ENCODE peak calls at places on chromosome 9, in eight cellular contexts. One of them, this sample, is unnamed.

GRCh38 chr9:107541523-107541922 is 52.0 kb upstream of the KLF4 start:
- DNase-seq in upper lobe of right lung: no peak
- DNase-seq in heart left ventricle: no peak
- DNase-seq in uterus: no peak
- DNase-seq in skeletal muscle cell: no peak
- DNase-seq in stomach: no peak
- DNase-seq in astrocyte: no peak
- DNase-seq in osteoblast: no peak
- DNase-seq in this sample: no peak

GRCh38 chr9:133787749-133788015 is 49.5 kb upstream of the SARDH start:
- DNase-seq in upper lobe of right lung: no peak
- DNase-seq in heart left ventricle: peak; percentile 62
- DNase-seq in uterus: no peak
- DNase-seq in skeletal muscle cell: no peak
- DNase-seq in stomach: peak; percentile 63
- DNase-seq in astrocyte: peak; percentile 25
- DNase-seq in osteoblast: peak; percentile 93
- DNase-seq in this sample: peak; percentile 98

GRCh38 chr9:28921857-28922500 is 1348.7 kb upstream of the C9orf72 start:
- DNase-seq in upper lobe of right lung: no peak
- DNase-seq in heart left ventricle: no peak
- DNase-seq in uterus: no peak
- DNase-seq in skeletal muscle cell: no peak
- DNase-seq in stomach: no peak
- DNase-seq in astrocyte: no peak
- DNase-seq in osteoblast: no peak
- DNase-seq in this sample: no peak

GRCh38 chr9:122138560-122139268 is 20.9 kb downstream of the NDUFA8 start:
- DNase-seq in upper lobe of right lung: no peak
- DNase-seq in heart left ventricle: no peak
- DNase-seq in uterus: no peak
- DNase-seq in skeletal muscle cell: no peak
- DNase-seq in stomach: no peak
- DNase-seq in astrocyte: no peak
- DNase-seq in osteoblast: no peak
- DNase-seq in this sample: no peak

GRCh38 chr9:136373300-136374182 is at the start of gene CARD9:
- DNase-seq in upper lobe of right lung: peak; percentile 82
- DNase-seq in heart left ventricle: no peak
- DNase-seq in uterus: no peak
- DNase-seq in skeletal muscle cell: no peak
- DNase-seq in stomach: no peak
- DNase-seq in astrocyte: no peak
- DNase-seq in osteoblast: no peak
- DNase-seq in this sample: no peak

GRCh38 chr9:101511009-101511408 is 22.6 kb upstream of the RNF20 start:
- DNase-seq in upper lobe of right lung: no peak
- DNase-seq in heart left ventricle: no peak
- DNase-seq in uterus: no peak
- DNase-seq in skeletal muscle cell: no peak
- DNase-seq in stomach: no peak
- DNase-seq in astrocyte: no peak
- DNase-seq in osteoblast: no peak
- DNase-seq in this sample: no peak

GRCh38 chr9:6656901-6657300 is 11.4 kb upstream of the GLDC start:
- DNase-seq in upper lobe of right lung: no peak
- DNase-seq in heart left ventricle: no peak
- DNase-seq in uterus: no peak
- DNase-seq in skeletal muscle cell: no peak
- DNase-seq in stomach: no peak
- DNase-seq in astrocyte: no peak
- DNase-seq in osteoblast: no peak
- DNase-seq in this sample: no peak

GRCh38 chr9:134059661-134060395 is 8.0 kb downstream of the BRD3 start:
- DNase-seq in upper lobe of right lung: peak; percentile 69
- DNase-seq in heart left ventricle: peak; percentile 66
- DNase-seq in uterus: no peak
- DNase-seq in skeletal muscle cell: no peak
- DNase-seq in stomach: peak; percentile 26
- DNase-seq in astrocyte: no peak
- DNase-seq in osteoblast: peak; percentile 94
- DNase-seq in this sample: peak; percentile 75

GRCh38 chr9:33103381-33104110 is 27.1 kb upstream of the SMU1 start:
- DNase-seq in upper lobe of right lung: no peak
- DNase-seq in heart left ventricle: no peak
- DNase-seq in uterus: no peak
- DNase-seq in skeletal muscle cell: no peak
- DNase-seq in stomach: no peak
- DNase-seq in astrocyte: no peak
- DNase-seq in osteoblast: peak; percentile 77
- DNase-seq in this sample: no peak

GRCh38 chr9:73172811-73173210 is 21.1 kb downstream of the ANXA1 start:
- DNase-seq in upper lobe of right lung: no peak
- DNase-seq in heart left ventricle: no peak
- DNase-seq in uterus: no peak
- DNase-seq in skeletal muscle cell: no peak
- DNase-seq in stomach: no peak
- DNase-seq in astrocyte: no peak
- DNase-seq in osteoblast: no peak
- DNase-seq in this sample: no peak

DNA sequence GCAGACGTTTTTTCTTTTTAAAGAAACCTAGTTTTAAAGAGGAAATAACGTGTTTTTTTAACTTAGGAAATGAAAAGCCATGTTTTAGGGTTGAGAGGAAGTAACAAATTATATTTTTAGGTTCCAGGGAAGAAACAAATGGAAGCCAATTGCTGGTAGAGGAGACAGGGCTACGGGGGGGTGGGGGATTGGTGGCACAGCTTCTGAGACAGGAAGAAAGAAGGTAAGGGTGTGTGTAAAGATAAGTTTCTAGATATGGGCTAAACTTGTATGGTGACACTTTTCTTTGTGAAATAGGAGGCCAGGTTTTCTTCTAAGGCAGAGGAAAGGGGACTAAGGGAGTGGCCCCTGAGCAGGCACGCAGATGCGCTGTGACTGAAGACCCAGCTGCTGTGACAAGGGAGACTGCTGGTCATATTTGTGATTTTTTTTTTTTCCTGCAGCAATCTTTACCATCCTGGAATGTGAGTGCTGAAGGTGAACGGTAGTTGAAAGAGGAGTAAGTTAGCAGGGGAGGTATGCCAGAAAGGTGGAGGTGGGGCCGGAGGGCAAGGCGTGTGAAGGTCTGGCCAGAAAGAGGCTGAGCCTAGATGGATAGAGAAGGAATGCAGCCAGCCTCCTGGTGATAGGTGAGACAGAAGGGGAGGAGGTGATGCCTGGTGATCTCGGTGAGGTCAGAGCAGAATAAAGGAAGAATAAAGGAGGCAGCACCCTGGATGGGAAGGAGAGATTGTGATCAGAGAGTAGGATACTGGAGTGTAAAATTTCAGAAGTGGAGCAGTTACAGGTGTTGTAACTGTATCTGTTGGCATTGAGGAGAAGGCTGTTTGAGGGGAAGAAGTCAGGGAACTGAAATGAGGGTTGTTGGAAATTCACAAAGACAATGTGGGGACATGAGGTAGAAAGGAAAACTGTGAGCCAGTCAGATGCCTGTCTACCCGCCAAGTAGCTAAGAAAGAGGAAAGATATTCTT is 1.7 kb downstream of the GNG10 start:
- DNase-seq in upper lobe of right lung: no peak
- DNase-seq in heart left ventricle: no peak
- DNase-seq in uterus: no peak
- DNase-seq in skeletal muscle cell: no peak
- DNase-seq in stomach: no peak
- DNase-seq in astrocyte: no peak
- DNase-seq in osteoblast: no peak
- DNase-seq in this sample: peak; percentile 68
- H3K4me3 ChIP-seq in upper lobe of right lung: peak overlapping the region; percentile 68
- H3K4me3 ChIP-seq in heart left ventricle: peak overlapping the region; percentile 72
- H3K4me3 ChIP-seq in uterus: no peak overlapping the region
- H3K4me3 ChIP-seq in skeletal muscle cell: peak overlapping the region; percentile 80
- H3K4me3 ChIP-seq in stomach: peak overlapping the region; percentile 83
- H3K4me3 ChIP-seq in astrocyte: peak overlapping the region; percentile 78
- H3K4me3 ChIP-seq in osteoblast: peak overlapping the region; percentile 83
- H3K4me3 ChIP-seq in this sample: no peak overlapping the region

GRCh38 chr9:98154678-98155077 is 35.7 kb upstream of the TRIM14 start:
- DNase-seq in upper lobe of right lung: no peak
- DNase-seq in heart left ventricle: no peak
- DNase-seq in uterus: no peak
- DNase-seq in skeletal muscle cell: no peak
- DNase-seq in stomach: no peak
- DNase-seq in astrocyte: no peak
- DNase-seq in osteoblast: no peak
- DNase-seq in this sample: no peak
- H3K4me3 ChIP-seq in upper lobe of right lung: no peak overlapping the region
- H3K4me3 ChIP-seq in heart left ventricle: no peak overlapping the region
- H3K4me3 ChIP-seq in uterus: no peak overlapping the region
- H3K4me3 ChIP-seq in skeletal muscle cell: no peak overlapping the region
- H3K4me3 ChIP-seq in stomach: no peak overlapping the region
- H3K4me3 ChIP-seq in astrocyte: no peak overlapping the region
- H3K4me3 ChIP-seq in osteoblast: no peak overlapping the region
- H3K4me3 ChIP-seq in this sample: no peak overlapping the region

GRCh38 chr9:69323886-69324285 is 1.1 kb upstream of the ENTREP1 start:
- DNase-seq in upper lobe of right lung: no peak
- DNase-seq in heart left ventricle: no peak
- DNase-seq in uterus: no peak
- DNase-seq in skeletal muscle cell: no peak
- DNase-seq in stomach: no peak
- DNase-seq in astrocyte: no peak
- DNase-seq in osteoblast: peak; percentile 66
- DNase-seq in this sample: no peak
- H3K4me3 ChIP-seq in upper lobe of right lung: peak overlapping the region; percentile 62
- H3K4me3 ChIP-seq in heart left ventricle: peak overlapping the region; percentile 65
- H3K4me3 ChIP-seq in uterus: peak overlapping the region; percentile 63
- H3K4me3 ChIP-seq in skeletal muscle cell: no peak overlapping the region
- H3K4me3 ChIP-seq in stomach: peak overlapping the region; percentile 63
- H3K4me3 ChIP-seq in astrocyte: no peak overlapping the region
- H3K4me3 ChIP-seq in osteoblast: no peak overlapping the region
- H3K4me3 ChIP-seq in this sample: no peak overlapping the region

GRCh38 chr9:115396071-115396529 is 278.1 kb upstream of the TNC start:
- DNase-seq in upper lobe of right lung: no peak
- DNase-seq in heart left ventricle: no peak
- DNase-seq in uterus: no peak
- DNase-seq in skeletal muscle cell: no peak
- DNase-seq in stomach: no peak
- DNase-seq in astrocyte: peak; percentile 69
- DNase-seq in osteoblast: no peak
- DNase-seq in this sample: no peak

GRCh38 chr9:115399026-115399425 is 281.1 kb upstream of the TNC start:
- DNase-seq in upper lobe of right lung: no peak
- DNase-seq in heart left ventricle: no peak
- DNase-seq in uterus: no peak
- DNase-seq in skeletal muscle cell: no peak
- DNase-seq in stomach: no peak
- DNase-seq in astrocyte: no peak
- DNase-seq in osteoblast: no peak
- DNase-seq in this sample: no peak

GRCh38 chr9:115400801-115401200 is 282.8 kb upstream of the TNC start:
- DNase-seq in upper lobe of right lung: no peak
- DNase-seq in heart left ventricle: no peak
- DNase-seq in uterus: no peak
- DNase-seq in skeletal muscle cell: peak; percentile 61
- DNase-seq in stomach: no peak
- DNase-seq in astrocyte: peak; percentile 90
- DNase-seq in osteoblast: no peak
- DNase-seq in this sample: no peak

GRCh38 chr9:115397591-115398312 is 279.8 kb upstream of the TNC start:
- DNase-seq in upper lobe of right lung: no peak
- DNase-seq in heart left ventricle: no peak
- DNase-seq in uterus: no peak
- DNase-seq in skeletal muscle cell: no peak
- DNase-seq in stomach: no peak
- DNase-seq in astrocyte: no peak
- DNase-seq in osteoblast: no peak
- DNase-seq in this sample: no peak

DNA sequence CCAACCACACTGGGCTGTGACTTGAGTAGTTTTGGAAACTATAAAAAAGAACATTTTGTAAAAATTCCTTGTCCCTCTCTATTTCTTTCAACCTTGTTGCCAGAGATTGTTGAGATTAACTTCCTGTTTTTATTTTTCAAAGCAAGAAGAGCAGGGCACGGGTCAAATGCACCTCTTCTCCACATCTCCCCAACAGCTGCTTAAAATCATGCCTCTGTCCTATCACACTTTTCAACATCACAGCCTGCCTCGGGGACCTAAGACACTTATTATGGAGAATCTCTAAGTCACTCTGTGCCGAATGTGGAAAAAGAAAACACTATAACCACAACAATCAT is 280.3 kb upstream of the TNC start:
- DNase-seq in upper lobe of right lung: no peak
- DNase-seq in heart left ventricle: no peak
- DNase-seq in uterus: no peak
- DNase-seq in skeletal muscle cell: no peak
- DNase-seq in stomach: no peak
- DNase-seq in astrocyte: no peak
- DNase-seq in osteoblast: no peak
- DNase-seq in this sample: no peak
- H3K4me3 ChIP-seq in upper lobe of right lung: no peak overlapping the region
- H3K4me3 ChIP-seq in heart left ventricle: no peak overlapping the region
- H3K4me3 ChIP-seq in uterus: no peak overlapping the region
- H3K4me3 ChIP-seq in skeletal muscle cell: no peak overlapping the region
- H3K4me3 ChIP-seq in stomach: no peak overlapping the region
- H3K4me3 ChIP-seq in astrocyte: no peak overlapping the region
- H3K4me3 ChIP-seq in osteoblast: no peak overlapping the region
- H3K4me3 ChIP-seq in this sample: no peak overlapping the region

GRCh38 chr9:83041771-83042170 is 21.2 kb downstream of the RASEF start:
- DNase-seq in upper lobe of right lung: no peak
- DNase-seq in heart left ventricle: no peak
- DNase-seq in uterus: no peak
- DNase-seq in skeletal muscle cell: no peak
- DNase-seq in stomach: no peak
- DNase-seq in astrocyte: peak; percentile 57
- DNase-seq in osteoblast: no peak
- DNase-seq in this sample: no peak
- H3K4me3 ChIP-seq in upper lobe of right lung: no peak overlapping the region
- H3K4me3 ChIP-seq in heart left ventricle: no peak overlapping the region
- H3K4me3 ChIP-seq in uterus: no peak overlapping the region
- H3K4me3 ChIP-seq in skeletal muscle cell: no peak overlapping the region
- H3K4me3 ChIP-seq in stomach: no peak overlapping the region
- H3K4me3 ChIP-seq in astrocyte: no peak overlapping the region
- H3K4me3 ChIP-seq in osteoblast: no peak overlapping the region
- H3K4me3 ChIP-seq in this sample: no peak overlapping the region

GRCh38 chr9:128070874-128071273 is 2.8 kb downstream of the SLC25A25 start:
- DNase-seq in upper lobe of right lung: no peak
- DNase-seq in heart left ventricle: no peak
- DNase-seq in uterus: no peak
- DNase-seq in skeletal muscle cell: no peak
- DNase-seq in stomach: no peak
- DNase-seq in astrocyte: no peak
- DNase-seq in osteoblast: no peak
- DNase-seq in this sample: no peak
- H3K4me3 ChIP-seq in upper lobe of right lung: no peak overlapping the region
- H3K4me3 ChIP-seq in heart left ventricle: no peak overlapping the region
- H3K4me3 ChIP-seq in uterus: peak overlapping the region; percentile 24
- H3K4me3 ChIP-seq in skeletal muscle cell: no peak overlapping the region
- H3K4me3 ChIP-seq in stomach: no peak overlapping the region
- H3K4me3 ChIP-seq in astrocyte: no peak overlapping the region
- H3K4me3 ChIP-seq in osteoblast: no peak overlapping the region
- H3K4me3 ChIP-seq in this sample: no peak overlapping the region

This sample was measured in H7.